ENCODE peak calls at places on chromosome 13, in four cellular contexts. Q, B, K and P are unnamed samples.

GRCh38 chr13:52846567-52847321 is 1.7 kb downstream of the PCDH8 start:
- DNase-seq in Q (peak), B (no peak), K (no peak), P (no peak)

GRCh38 chr13:32883501-32883900 is 132.7 kb upstream of the KL start:
- DNase-seq in Q (no peak), B (no peak), K (no peak), P (peak)

GRCh38 chr13:114113961-114114360 is 18.5 kb downstream of the RASA3 start:
- DNase-seq in Q (no peak), B (no peak), K (no peak), P (no peak)

GRCh38 chr13:57353831-57354230 is 186.8 kb downstream of the PRR20E start:
- DNase-seq in Q (no peak), B (no peak), K (no peak), P (no peak)

GRCh38 chr13:89577301-89577700 is 1770.2 kb upstream of the MIR17HG start:
- DNase-seq in Q (no peak), B (no peak), K (no peak), P (no peak)

GRCh38 chr13:98749501-98749900 is 3.0 kb downstream of the SLC15A1 start:
- DNase-seq in Q (no peak), B (peak), K (no peak), P (peak)

GRCh38 chr13:56299650-56300049 is 841.1 kb upstream of the PRR20A start:
- DNase-seq in Q (no peak), B (no peak), K (no peak), P (no peak)

GRCh38 chr13:110448230-110448629 is 113.3 kb downstream of the RAB20 start:
- DNase-seq in Q (no peak), B (peak), K (no peak), P (peak)

GRCh38 chr13:87661471-87661870 is 9.7 kb upstream of the SLITRK5 start:
- DNase-seq in Q (no peak), B (no peak), K (no peak), P (peak)

GRCh38 chr13:99617474-99618255 is 116.4 kb downstream of the TM9SF2 start:
- DNase-seq in Q (peak), B (peak), K (no peak), P (peak)

GRCh38 chr13:110421696-110422395 is 114.8 kb downstream of the COL4A2 start:
- DNase-seq in Q (no peak), B (no peak), K (no peak), P (peak)

GRCh38 chr13:67048793-67049150 is 181.4 kb downstream of the PCDH9 start:
- DNase-seq in Q (peak), B (peak), K (no peak), P (peak)

GRCh38 chr13:40208517-40208916 is 457.9 kb downstream of the FOXO1 start:
- DNase-seq in Q (no peak), B (no peak), K (no peak), P (no peak)

GRCh38 chr13:111344471-111345191 is 24.2 kb downstream of the TEX29 start:
- DNase-seq in Q (no peak), B (no peak), K (no peak), P (no peak)

GRCh38 chr13:107025991-107026390 is 458.1 kb upstream of the ARGLU1 start:
- DNase-seq in Q (peak), B (no peak), K (no peak), P (no peak)

GRCh38 chr13:98717256-98717655 is 35.2 kb downstream of the SLC15A1 start:
- DNase-seq in Q (no peak), B (no peak), K (no peak), P (no peak)

GRCh38 chr13:23608704-23609413 is 38.6 kb downstream of the TNFRSF19 start:
- DNase-seq in Q (peak), B (no peak), K (no peak), P (no peak)

GRCh38 chr13:99909836-99910619 is 61.5 kb downstream of the ZIC5 start:
- DNase-seq in Q (peak), B (no peak), K (no peak), P (no peak)

GRCh38 chr13:80235131-80235530 is 105.8 kb downstream of the SPRY2 start:
- DNase-seq in Q (no peak), B (no peak), K (no peak), P (no peak)

GRCh38 chr13:28710161-28710560 is 8.6 kb downstream of the SLC46A3 start:
- DNase-seq in Q (no peak), B (no peak), K (no peak), P (no peak)

GRCh38 chr13:40539954-40540706 is 126.3 kb downstream of the FOXO1 start:
- DNase-seq in Q (no peak), B (peak), K (no peak), P (peak)

GRCh38 chr13:102825921-102826706 is 19.7 kb upstream of the ERCC5 start:
- DNase-seq in Q (no peak), B (peak), K (no peak), P (peak)
- TF ChIP-seq CTCF in Q (no peak), B (no peak), K (no peak), P (no peak)

GRCh38 chr13:51588406-51588949 is 4.2 kb downstream of the WDFY2 start:
- DNase-seq in Q (no peak), B (no peak), K (no peak), P (no peak)

GRCh38 chr13:51590231-51590630 is 6.0 kb downstream of the WDFY2 start:
- DNase-seq in Q (no peak), B (no peak), K (no peak), P (no peak)

GRCh38 chr13:51589793-51590192 is 5.5 kb downstream of the WDFY2 start:
- DNase-seq in Q (no peak), B (no peak), K (no peak), P (no peak)

GRCh38 chr13:51594432-51594831 is 10.2 kb downstream of the WDFY2 start:
- DNase-seq in Q (no peak), B (no peak), K (no peak), P (no peak)

DNA sequence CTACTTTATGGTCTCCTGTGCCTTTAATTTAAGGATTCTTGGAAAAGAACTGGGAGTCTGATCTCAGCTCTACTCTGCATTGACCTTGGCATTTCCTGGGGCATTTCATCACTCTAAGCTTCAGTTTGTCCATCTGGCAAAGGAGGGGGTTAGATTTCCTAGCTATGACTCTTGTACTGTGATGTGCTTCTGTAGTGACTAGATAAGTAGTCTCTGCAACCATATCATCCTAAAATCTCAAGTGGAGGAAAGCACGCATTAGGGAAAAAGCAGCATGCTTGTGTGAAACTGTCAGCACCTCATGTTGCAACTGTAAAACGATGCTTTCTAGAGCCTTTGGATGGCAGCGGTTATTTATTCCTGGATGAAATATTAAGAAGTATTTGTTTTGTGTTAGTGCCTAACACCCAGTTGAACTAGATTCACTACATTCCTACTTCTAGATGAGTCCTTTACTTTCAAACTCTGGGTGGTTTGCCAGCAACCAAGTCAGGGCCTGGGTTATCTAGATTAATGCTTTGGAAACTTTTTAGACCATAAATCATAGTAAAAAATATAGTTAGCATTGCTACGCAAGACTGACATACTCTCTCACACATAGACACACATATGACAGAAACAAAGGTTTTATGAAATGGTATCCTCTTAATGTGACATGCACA is 6.8 kb downstream of the WDFY2 start:
- DNase-seq in Q (peak), B (peak), K (no peak), P (no peak)
- TF ChIP-seq CTCF in Q (no peak), B (no peak), K (no peak), P (no peak)

DNA sequence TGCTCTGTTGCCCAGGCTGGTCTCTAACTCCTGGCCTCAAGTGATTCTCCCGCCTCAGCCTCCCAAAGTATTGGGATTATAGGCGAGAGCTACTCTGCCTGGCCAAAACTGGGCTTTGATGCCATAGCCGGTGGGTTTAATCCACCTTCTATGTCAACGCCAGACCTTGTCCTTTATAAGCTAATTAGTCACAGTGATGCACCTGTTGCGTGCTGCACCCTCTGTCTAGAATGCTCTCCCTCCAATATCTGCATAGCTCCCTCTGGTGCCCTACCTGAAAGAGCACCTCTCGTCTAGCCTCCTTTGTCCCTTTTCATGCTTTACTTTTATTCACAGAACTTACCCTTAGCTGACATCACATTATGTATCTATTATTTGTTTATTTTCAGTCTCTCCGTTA is 148.2 kb downstream of the USP12 start:
- DNase-seq in Q (no peak), B (no peak), K (no peak), P (no peak)
- TF ChIP-seq CTCF in Q (no peak), B (no peak), K (no peak), P (no peak)

DNA sequence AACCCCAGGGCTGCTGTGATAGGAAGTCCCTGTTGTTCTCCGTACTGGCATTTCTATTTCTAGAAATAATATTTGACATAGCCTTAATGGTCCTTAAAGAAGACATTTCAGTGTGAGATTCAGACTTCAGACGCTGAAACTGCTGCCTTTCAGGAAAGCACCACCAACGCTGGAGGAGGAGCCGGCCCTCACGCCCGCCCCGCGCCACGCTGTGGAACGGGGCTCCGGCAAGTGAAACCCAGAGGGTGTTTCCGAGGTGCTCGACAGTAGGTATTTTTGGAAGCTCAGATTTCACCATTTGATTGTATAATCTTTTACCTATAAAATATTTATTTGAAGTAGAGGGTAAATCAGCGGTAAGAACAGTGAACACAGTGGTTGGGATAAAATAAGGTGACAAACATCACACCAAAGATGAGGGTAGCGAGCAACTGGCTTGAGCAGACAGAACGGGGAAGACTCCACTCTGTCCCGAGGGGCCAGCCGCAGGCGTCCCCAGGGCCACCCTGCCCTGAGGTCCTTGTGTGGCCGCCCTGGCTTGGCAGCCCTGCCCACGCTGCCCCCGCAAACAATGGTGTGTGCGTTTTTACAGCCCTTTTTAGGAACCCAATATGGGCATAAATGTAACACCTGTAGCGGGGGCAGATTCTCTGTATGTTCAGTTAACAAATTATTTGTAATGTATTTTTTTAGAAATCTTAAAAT is 85.6 kb upstream of the MCF2L start:
- DNase-seq in Q (no peak), B (no peak), K (no peak), P (no peak)
- TF ChIP-seq CTCF in Q (no peak), B (no peak), K (no peak), P (no peak)

DNA sequence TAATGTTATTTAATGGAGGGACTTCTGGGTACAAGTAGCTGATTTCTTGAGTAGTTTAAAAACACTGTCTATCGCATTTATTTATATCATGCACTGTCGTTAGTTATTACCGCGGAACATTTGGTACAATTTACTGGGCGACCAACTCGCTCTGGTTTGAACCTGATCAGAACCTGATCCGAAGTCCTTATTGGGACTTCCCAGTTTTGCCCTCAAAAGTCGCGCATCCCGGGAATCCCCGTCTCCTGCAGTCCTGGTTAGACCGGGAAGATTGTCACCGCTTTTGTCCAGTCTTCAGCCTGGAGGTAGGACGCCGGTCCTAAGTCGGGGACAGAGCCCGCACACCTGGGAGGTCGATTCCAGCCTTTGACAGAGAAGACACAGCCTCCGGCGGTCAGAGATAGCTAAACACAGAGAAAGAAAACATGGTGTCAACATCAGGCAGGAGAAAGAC is 694 bp downstream of the CLN5 start:
- DNase-seq in Q (peak), B (no peak), K (no peak), P (no peak)
- TF ChIP-seq CTCF in Q (no peak), B (no peak), K (no peak), P (no peak)